ENCODE peak calls at places on chromosomes 4 and X, in six cellular contexts. J, D, F, R, M and Y are unnamed samples.

GRCh38 chr4:8084712-8085490 is 73.7 kb downstream of the ABLIM2 start:
- DNase-seq in J (no peak), D (no peak), F (no peak), R (no peak), M (no peak), Y (no peak)

GRCh38 chrX:20026278-20026677 is 35.4 kb upstream of the BCLAF3 start:
- DNase-seq in J (no peak), D (no peak), F (no peak), R (no peak), M (peak; percentile 4), Y (no peak)

GRCh38 chr4:86014599-86014998 is 345.3 kb downstream of the MAPK10 start:
- DNase-seq in J (no peak), D (no peak), F (no peak), R (no peak), M (no peak), Y (no peak)

GRCh38 chr4:89242864-89243740 is 64.5 kb downstream of the GPRIN3 start:
- DNase-seq in J (peak; percentile 52), D (no peak), F (no peak), R (peak; percentile 15), M (no peak), Y (no peak)

GRCh38 chr4:15756361-15756861 is 21.7 kb upstream of the CD38 start:
- DNase-seq in J (no peak), D (no peak), F (no peak), R (no peak), M (no peak), Y (no peak)

GRCh38 chr4:140567722-140568121 is 1.0 kb downstream of the UCP1 start:
- DNase-seq in J (no peak), D (no peak), F (no peak), R (no peak), M (no peak), Y (no peak)

GRCh38 chrX:110944793-110945466 is 149.3 kb upstream of the CHRDL1 start:
- DNase-seq in J (no peak), D (no peak), F (no peak), R (no peak), M (no peak), Y (no peak)

GRCh38 chrX:110280954-110281353 is 36.9 kb downstream of the AMMECR1 start:
- DNase-seq in J (no peak), D (no peak), F (no peak), R (no peak), M (peak; percentile 13), Y (no peak)

GRCh38 chr4:65825121-65825520 is 154.8 kb upstream of the EPHA5 start:
- DNase-seq in J (no peak), D (no peak), F (no peak), R (no peak), M (no peak), Y (no peak)

GRCh38 chr4:152304220-152304619 is 231.7 kb downstream of the FBXW7 start:
- DNase-seq in J (no peak), D (no peak), F (no peak), R (no peak), M (no peak), Y (no peak)

GRCh38 chr4:154999950-155000578 is 208.4 kb upstream of the NPY2R start:
- DNase-seq in J (no peak), D (no peak), F (no peak), R (no peak), M (no peak), Y (no peak)

GRCh38 chr4:785332-786073 is 40.4 kb downstream of the CPLX1 start:
- DNase-seq in J (no peak), D (no peak), F (no peak), R (no peak), M (no peak), Y (no peak)

GRCh38 chr4:177455591-177455990 is 13.4 kb upstream of the AGA start:
- DNase-seq in J (no peak), D (no peak), F (peak; percentile 67), R (peak; percentile 75), M (peak; percentile 2), Y (no peak)

GRCh38 chrX:122517781-122518180 is 666.3 kb upstream of the GRIA3 start:
- DNase-seq in J (no peak), D (no peak), F (no peak), R (no peak), M (no peak), Y (no peak)

GRCh38 chr4:95250544-95251137 is 298.1 kb downstream of the UNC5C start:
- DNase-seq in J (no peak), D (no peak), F (no peak), R (no peak), M (no peak), Y (no peak)